ENCODE peak calls at places on chromosome 17, in six cellular contexts. F is trophoblast cell, C is breast epithelium, M is left ventricle myocardium inferior, N is endothelial cell of umbilical vein, I is cardiac muscle cell. O is an unnamed sample.

GRCh38 chr17:58327363-58328194 is 1.0 kb downstream of the TSPOAP1 start:
- DNase-seq in F (no peak), C (no peak), M (no peak), N (no peak), I (peak; percentile 23), O (no peak)

GRCh38 chr17:57515662-57516211 is 229.4 kb downstream of the CCDC182 start:
- DNase-seq in F (no peak), C (no peak), M (no peak), N (peak; percentile 17), I (no peak), O (no peak)

GRCh38 chr17:16935786-16936185 is 36.1 kb downstream of the TNFRSF13B start:
- DNase-seq in F (no peak), C (no peak), M (peak; percentile 7), N (no peak), I (no peak), O (no peak)

GRCh38 chr17:33889766-33890165 is 365.3 kb upstream of the CCL2 start:
- DNase-seq in F (no peak), C (no peak), M (no peak), N (no peak), I (no peak), O (no peak)

GRCh38 chr17:38761612-38762011 is 9.1 kb downstream of the PSMB3 start:
- DNase-seq in F (peak; percentile 10), C (no peak), M (no peak), N (peak; percentile 52), I (peak; percentile 36), O (no peak)

GRCh38 chr17:78908426-78908825 is 5.4 kb upstream of the CEP295NL start:
- DNase-seq in F (no peak), C (no peak), M (no peak), N (no peak), I (no peak), O (no peak)

GRCh38 chr17:7047566-7047965 is 3.7 kb upstream of the SLC16A11 start:
- DNase-seq in F (no peak), C (no peak), M (no peak), N (no peak), I (no peak), O (no peak)

GRCh38 chr17:14451729-14452191 is 150.9 kb downstream of the HS3ST3B1 start:
- DNase-seq in F (no peak), C (no peak), M (no peak), N (no peak), I (peak; percentile 41), O (no peak)

GRCh38 chr17:18331879-18332278 is 16.8 kb downstream of the SMCR8 start:
- DNase-seq in F (no peak), C (no peak), M (no peak), N (no peak), I (no peak), O (no peak)

GRCh38 chr17:34892864-34893263 is 68.4 kb downstream of the CCT6B start:
- DNase-seq in F (no peak), C (no peak), M (no peak), N (no peak), I (peak; percentile 14), O (peak; percentile 29)

GRCh38 chr17:79476074-79476473 is 134.8 kb downstream of the RBFOX3 start:
- DNase-seq in F (no peak), C (no peak), M (no peak), N (no peak), I (no peak), O (no peak)

GRCh38 chr17:47700471-47701449 is 6.8 kb downstream of the TBKBP1 start:
- DNase-seq in F (no peak), C (no peak), M (no peak), N (no peak), I (no peak), O (no peak)

GRCh38 chr17:80811181-80812105 is 180.2 kb upstream of the CHMP6 start:
- DNase-seq in F (no peak), C (no peak), M (no peak), N (no peak), I (no peak), O (no peak)

GRCh38 chr17:47957591-47958490 is at the start of gene PRR15L:
- DNase-seq in F (no peak), C (peak; percentile 71), M (no peak), N (no peak), I (no peak), O (no peak)

GRCh38 chr17:11736613-11737289 is 138.5 kb downstream of the DNAH9 start:
- DNase-seq in F (no peak), C (no peak), M (no peak), N (no peak), I (no peak), O (no peak)

GRCh38 chr17:71905632-71906031 is 215.2 kb upstream of the SOX9 start:
- DNase-seq in F (no peak), C (no peak), M (no peak), N (no peak), I (no peak), O (no peak)

GRCh38 chr17:7897773-7898172 is 9.2 kb downstream of the CHD3 start:
- DNase-seq in F (no peak), C (no peak), M (no peak), N (peak; percentile 51), I (peak; percentile 77), O (no peak)

GRCh38 chr17:61260061-61260797 is 139.4 kb upstream of the TBX2 start:
- DNase-seq in F (no peak), C (no peak), M (no peak), N (no peak), I (peak; percentile 41), O (no peak)

DNA sequence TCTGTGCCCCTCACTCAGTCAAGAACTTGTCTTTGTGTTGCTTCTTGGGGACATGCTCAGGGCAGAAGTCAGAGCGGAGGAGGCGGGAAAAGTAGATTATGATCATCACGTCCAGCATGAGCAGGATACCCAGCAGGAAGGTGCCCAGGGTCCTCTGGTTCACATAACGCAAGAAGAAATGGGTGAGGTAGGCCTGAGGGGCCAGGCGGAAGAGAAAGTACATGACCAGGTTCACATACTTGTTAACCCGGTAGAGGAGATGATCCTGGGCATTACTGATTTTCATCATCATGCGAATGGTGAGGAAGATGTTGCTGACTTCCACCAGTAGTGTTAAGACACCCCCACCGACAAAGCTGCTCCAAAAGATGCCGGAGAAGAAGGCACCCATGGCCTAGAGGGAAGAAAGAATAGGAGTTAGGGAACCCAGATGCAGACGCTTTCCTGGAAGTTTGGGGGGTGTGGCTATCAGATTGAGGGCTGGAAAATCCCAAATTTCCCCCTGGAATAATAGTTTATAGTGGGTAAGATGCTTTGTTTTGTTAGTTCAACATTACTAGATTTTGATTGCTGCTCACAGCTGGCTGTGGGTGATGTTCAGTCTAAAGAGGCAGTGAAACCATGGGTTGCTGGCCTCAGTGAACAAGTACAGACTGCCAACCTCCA is 1.4 kb downstream of the TLCD1 start:
- DNase-seq in F (no peak), C (no peak), M (no peak), N (no peak), I (no peak), O (peak; percentile 47)
- H3K4me1 ChIP-seq in F (peaks cover 17% of the 10 kb centered on the region), C (peaks cover 12% of the 10 kb centered on the region), M (peaks cover 77% of the 10 kb centered on the region), N (peaks cover 42% of the 10 kb centered on the region), I (peaks cover 6% of the 10 kb centered on the region), O (peaks cover 37% of the 10 kb centered on the region)

DNA sequence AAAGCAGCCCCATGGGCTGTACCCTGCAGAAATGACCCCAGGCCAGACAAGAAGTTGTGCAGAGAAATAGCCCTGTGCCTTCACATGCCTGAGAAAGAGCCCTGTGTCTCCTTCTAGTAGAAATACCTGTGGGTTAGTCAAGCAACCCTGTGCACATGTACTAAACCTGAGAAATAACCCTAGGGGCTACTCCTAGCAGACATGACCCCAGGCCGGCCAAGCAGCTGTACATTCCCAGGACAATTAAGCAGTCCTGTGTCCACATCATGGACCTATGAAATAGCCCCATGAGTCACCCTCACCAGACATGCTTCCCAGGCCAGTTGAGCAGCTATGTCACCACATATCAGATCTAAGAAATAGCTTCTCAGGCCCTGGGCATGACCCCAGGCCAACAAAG is 519.7 kb upstream of the CA10 start:
- DNase-seq in F (peak; percentile 91), C (no peak), M (no peak), N (no peak), I (no peak), O (no peak)
- H3K4me3 ChIP-seq in F (no peak overlapping the region), C (no peak overlapping the region), M (no peak overlapping the region), N (no peak overlapping the region), I (no peak overlapping the region), O (no peak overlapping the region)

DNA sequence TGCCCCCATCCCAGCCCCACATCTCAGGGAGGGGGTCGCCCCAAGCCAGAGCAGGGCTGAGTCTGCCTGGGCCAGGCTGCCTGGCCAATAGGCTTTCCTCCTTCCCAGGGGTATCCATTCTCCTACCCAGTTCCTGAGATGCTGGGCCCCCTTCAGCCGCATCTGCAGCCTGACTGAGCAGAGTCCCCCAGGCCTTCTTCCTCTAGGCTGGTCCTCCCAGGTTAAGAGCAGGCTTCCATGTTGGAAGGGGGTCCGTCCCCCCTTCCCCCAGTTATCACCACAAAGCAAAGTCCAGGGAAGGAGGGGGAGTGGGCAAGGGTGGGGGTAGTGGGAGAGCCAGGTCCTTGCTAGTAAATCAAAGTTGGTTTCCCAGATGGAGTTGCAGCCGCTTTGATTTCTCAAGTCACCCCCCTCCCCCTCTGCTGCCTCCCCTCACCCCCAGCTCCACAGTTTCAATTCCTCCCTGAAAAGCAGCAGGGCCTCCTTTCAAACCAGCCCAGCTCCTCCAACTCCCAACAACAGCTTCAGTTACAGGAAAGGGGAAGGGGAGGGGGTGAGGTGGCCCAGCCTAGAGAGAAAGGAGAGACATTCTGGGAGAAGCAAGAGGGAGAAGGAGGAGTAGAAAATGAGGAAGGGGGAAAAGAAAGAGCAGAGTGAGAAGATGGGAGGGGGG is 9.5 kb upstream of the FZD2 start:
- DNase-seq in F (no peak), C (no peak), M (no peak), N (no peak), I (peak; percentile 49), O (no peak)
- H3K27me3 ChIP-seq in F (no peaks in the 10 kb centered on the region), C (no peaks in the 10 kb centered on the region), M (peaks cover 65% of the 10 kb centered on the region), N (peaks cover 3% of the 10 kb centered on the region), I (no peaks in the 10 kb centered on the region), O (no peaks in the 10 kb centered on the region)

GRCh38 chr17:36728030-36728991 is 126.9 kb downstream of the MRM1 start:
- DNase-seq in F (no peak), C (no peak), M (no peak), N (no peak), I (no peak), O (peak; percentile 88)

GRCh38 chr17:36730095-36730808 is 128.9 kb downstream of the MRM1 start:
- DNase-seq in F (no peak), C (no peak), M (no peak), N (no peak), I (no peak), O (no peak)

GRCh38 chr17:36731091-36731490 is 129.7 kb downstream of the MRM1 start:
- DNase-seq in F (no peak), C (peak; percentile 67), M (no peak), N (no peak), I (no peak), O (no peak)

GRCh38 chr17:36726199-36726598 is 124.8 kb downstream of the MRM1 start:
- DNase-seq in F (no peak), C (no peak), M (no peak), N (no peak), I (no peak), O (no peak)

DNA sequence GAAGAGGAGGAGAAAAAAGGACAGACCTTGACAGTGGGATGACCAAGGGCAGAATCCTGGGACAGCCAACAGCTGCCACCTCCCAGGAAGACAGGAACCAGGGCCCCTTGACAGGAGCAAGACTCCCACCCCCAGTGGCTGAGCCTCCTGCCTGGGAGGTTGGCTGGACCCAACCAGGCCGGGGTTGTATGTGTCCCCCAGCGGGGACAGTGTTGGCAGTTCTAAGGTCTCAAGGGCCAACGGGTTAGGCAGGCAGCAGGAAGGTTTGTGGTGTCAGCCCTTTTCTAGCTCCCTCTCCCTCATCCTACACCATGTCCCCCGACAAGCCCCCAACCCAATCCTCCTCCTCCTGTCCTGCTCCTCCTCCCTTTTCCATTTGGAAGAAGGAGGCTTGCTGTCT is 126.2 kb downstream of the MRM1 start:
- DNase-seq in F (no peak), C (no peak), M (no peak), N (no peak), I (no peak), O (no peak)
- H3K4me1 ChIP-seq in F (peaks cover under 1% of the 10 kb centered on the region), C (no peaks in the 10 kb centered on the region), M (peaks cover 8% of the 10 kb centered on the region), N (peaks cover 2% of the 10 kb centered on the region), I (peaks cover 31% of the 10 kb centered on the region), O (peaks cover 71% of the 10 kb centered on the region)